ENCODE peak calls at places on chromosomes 11 and 22, in nine cellular contexts. F is lower lobe of right lung, L is testis, R is heart left ventricle, N is thyroid gland, X is neural progenitor cell, E is heart right ventricle, Y is A549, I is breast epithelium. A is an unnamed sample.

GRCh38 chr22:41341990-41342389 is 39.8 kb upstream of the TEF start:
- DNase-seq in F (no peak), L (no peak), R (no peak), N (no peak), X (no peak), E (no peak), Y (no peak), I (no peak), A (no peak)

GRCh38 chr11:43936081-43936480 is 6.4 kb upstream of the C11orf96 start:
- DNase-seq in F (no peak), L (no peak), R (no peak), N (no peak), X (no peak), E (no peak), Y (no peak), I (no peak), A (no peak)

GRCh38 chr11:120019191-120019590 is 118.7 kb downstream of the TRIM29 start:
- DNase-seq in F (no peak), L (no peak), R (no peak), N (no peak), X (no peak), E (no peak), Y (no peak), I (no peak), A (no peak)

GRCh38 chr11:43925932-43926505 is 16.4 kb upstream of the C11orf96 start:
- DNase-seq in F (no peak), L (no peak), R (no peak), N (no peak), X (no peak), E (no peak), Y (no peak), I (no peak), A (no peak)

GRCh38 chr22:30864441-30865420 is 103.8 kb downstream of the MORC2 start:
- DNase-seq in F (no peak), L (no peak), R (no peak), N (no peak), X (no peak), E (no peak), Y (no peak), I (no peak), A (no peak)

GRCh38 chr22:27378343-27378800 is 423.2 kb downstream of the MN1 start:
- DNase-seq in F (no peak), L (no peak), R (no peak), N (peak; percentile 27), X (peak; percentile 17), E (no peak), Y (no peak), I (no peak), A (no peak)

GRCh38 chr22:25760294-25760693 is 18.3 kb downstream of the MYO18B start:
- DNase-seq in F (no peak), L (no peak), R (no peak), N (no peak), X (no peak), E (no peak), Y (no peak), I (no peak), A (no peak)

GRCh38 chr22:26648011-26648497 is 9.3 kb upstream of the MIAT start:
- DNase-seq in F (no peak), L (no peak), R (no peak), N (no peak), X (peak; percentile 94), E (no peak), Y (no peak), I (no peak), A (no peak)

GRCh38 chr11:24163146-24163545 is 333.7 kb upstream of the LUZP2 start:
- DNase-seq in F (no peak), L (no peak), R (no peak), N (no peak), X (no peak), E (no peak), Y (no peak), I (no peak), A (no peak)

GRCh38 chr22:19359554-19360299 is 68.2 kb upstream of the CLTCL1 start:
- DNase-seq in F (no peak), L (no peak), R (no peak), N (peak; percentile 52), X (no peak), E (no peak), Y (no peak), I (no peak), A (no peak)

GRCh38 chr11:75800728-75801361 is 14.2 kb upstream of the UVRAG start:
- DNase-seq in F (no peak), L (no peak), R (no peak), N (no peak), X (no peak), E (no peak), Y (no peak), I (peak; percentile 59), A (no peak)

GRCh38 chr11:88827018-88827676 is 238.6 kb downstream of the GRM5 start:
- DNase-seq in F (no peak), L (no peak), R (no peak), N (no peak), X (no peak), E (no peak), Y (peak; percentile 7), I (no peak), A (no peak)

GRCh38 chr22:50341977-50342650 is 1.0 kb upstream of the PPP6R2 start:
- DNase-seq in F (peak; percentile 92), L (peak; percentile 94), R (peak; percentile 89), N (peak; percentile 93), X (peak; percentile 96), E (peak; percentile 89), Y (peak; percentile 83), I (peak; percentile 81), A (peak; percentile 94)

DNA sequence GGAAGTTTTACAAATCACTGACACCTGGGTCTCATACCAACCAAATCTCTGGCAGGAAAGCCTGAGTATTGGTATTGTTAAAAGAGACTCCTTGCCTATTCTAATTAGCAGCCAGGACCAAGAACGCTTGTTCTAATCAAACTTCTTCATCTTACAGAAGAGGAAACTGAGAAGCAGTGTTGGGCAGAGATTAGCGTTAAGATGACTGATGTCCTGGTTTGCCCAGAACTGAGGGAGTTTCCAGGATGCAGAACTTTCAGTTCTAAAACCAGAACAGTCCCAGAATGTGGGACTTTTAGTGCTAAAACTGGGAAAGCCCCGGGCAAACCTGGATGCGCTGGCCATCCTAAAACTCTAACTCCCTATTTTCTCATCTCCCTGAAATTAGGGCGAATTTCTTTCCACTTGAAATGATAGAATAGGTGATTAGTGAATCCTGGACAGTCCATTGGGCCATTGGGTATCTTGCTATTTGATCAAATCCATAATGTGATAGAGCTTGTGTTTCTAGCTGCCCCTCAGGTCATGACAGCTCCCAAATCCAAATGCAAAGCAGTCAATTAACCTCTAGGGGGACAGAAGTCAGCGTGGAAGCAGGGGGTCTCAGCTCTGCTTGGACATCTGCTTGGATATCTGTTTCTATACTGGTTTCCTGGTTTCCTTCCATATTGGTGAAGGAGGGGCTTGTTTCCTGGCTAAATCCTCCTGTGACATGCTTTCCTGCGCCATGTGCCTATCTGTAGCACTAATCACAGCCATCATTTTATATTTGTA is 16.0 kb upstream of the TMPRSS13 start:
- DNase-seq in F (no peak), L (no peak), R (no peak), N (no peak), X (peak; percentile 53), E (no peak), Y (no peak), I (no peak), A (no peak)
- TF ChIP-seq CTCF in F (no peak), L (peak; percentile 1), R (no peak), N (no peak), X (peak; percentile 49), E (no peak), Y (no peak), I (no peak), A (no peak)

DNA sequence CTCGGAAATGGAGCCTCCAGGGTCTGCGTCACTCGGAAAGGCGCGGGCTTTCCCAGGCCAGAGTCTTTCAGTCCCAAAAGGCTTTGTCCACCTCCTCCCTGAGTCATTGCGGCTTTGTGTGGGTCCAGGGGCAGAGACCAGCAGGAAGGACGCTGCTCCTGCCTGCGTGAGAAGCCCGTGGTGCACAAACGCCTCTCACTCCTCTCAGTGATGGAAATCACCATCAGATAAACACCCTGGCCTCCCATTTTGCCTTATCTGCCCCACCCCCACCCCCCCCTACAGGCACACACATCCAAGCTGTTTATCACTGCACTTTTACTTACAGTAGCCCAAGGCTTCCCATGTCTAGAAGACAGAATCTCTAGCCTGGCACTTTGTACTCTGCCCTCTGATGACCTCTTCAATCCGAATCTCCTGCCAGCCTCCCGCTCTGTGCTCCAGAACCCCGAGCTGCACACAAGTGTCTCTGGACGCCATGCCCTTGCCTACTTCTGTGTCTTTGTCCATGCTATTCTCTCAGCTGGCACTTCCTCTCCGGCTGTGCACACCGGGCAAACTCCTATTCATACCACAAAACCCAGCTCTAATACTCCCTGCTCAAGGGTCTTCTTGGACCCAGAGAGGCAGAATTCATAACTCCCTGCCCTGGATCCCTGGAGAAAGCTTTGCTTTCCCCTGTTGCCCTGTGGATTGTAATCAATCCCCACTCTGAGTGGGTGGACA is 954.6 kb downstream of the TBC1D22A start:
- DNase-seq in F (no peak), L (no peak), R (no peak), N (no peak), X (no peak), E (no peak), Y (no peak), I (no peak), A (no peak)
- H3K9me3 ChIP-seq in F (no peaks in the 10 kb centered on the region), L (no peaks in the 10 kb centered on the region), R (no peaks in the 10 kb centered on the region), N (no peaks in the 10 kb centered on the region), X (no peaks in the 10 kb centered on the region), E (no peaks in the 10 kb centered on the region), Y (no peaks in the 10 kb centered on the region), I (no peaks in the 10 kb centered on the region), A (no peaks in the 10 kb centered on the region)

GRCh38 chr11:96241351-96241841 is 101.6 kb downstream of the MAML2 start:
- DNase-seq in F (no peak), L (no peak), R (no peak), N (no peak), X (no peak), E (no peak), Y (peak; percentile 22), I (peak; percentile 45), A (no peak)
- TF ChIP-seq CTCF in F (no peak), L (no peak), R (no peak), N (no peak), X (peak; percentile 31), E (no peak), Y (no peak), I (no peak), A (no peak)

DNA sequence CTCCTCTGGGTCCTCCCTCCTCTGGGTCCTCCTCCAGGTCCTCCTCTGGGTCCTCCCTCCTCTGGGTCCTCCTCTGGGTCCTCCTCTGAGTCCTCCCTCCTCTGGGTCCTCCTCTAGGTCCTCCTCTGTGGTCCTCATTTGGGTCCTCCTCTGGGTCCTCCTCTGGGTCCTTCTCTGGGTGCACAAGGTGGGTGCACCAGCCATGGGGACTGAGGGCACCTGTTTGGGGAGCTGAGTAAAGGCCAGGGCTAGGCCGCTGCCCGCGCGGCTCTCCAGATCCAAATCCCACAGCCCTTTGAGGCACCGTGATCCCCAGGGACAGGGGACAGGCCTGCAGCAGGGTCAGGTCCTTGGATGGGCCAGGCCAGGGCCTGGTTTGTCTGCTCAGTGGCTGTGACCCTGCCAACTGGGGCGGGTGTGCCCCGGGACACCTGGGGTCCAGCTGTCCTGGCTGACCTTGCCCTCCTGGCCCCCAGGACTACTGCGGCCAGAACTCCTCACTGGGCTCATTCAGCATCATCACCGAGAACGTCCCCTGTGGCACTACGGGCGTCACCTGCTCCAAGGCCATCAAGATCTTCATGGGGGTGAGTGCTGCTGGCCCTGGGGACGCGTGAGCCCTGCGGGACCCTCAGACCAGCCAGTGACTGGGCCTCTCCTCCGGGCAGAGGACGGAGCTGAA is 12.7 kb downstream of the MUC2 start:
- DNase-seq in F (no peak), L (no peak), R (no peak), N (no peak), X (no peak), E (no peak), Y (no peak), I (no peak), A (peak; percentile 36)
- H3K9me3 ChIP-seq in F (no peaks in the 10 kb centered on the region), L (no peaks in the 10 kb centered on the region), R (no peaks in the 10 kb centered on the region), N (no peaks in the 10 kb centered on the region), X (no peaks in the 10 kb centered on the region), E (no peaks in the 10 kb centered on the region), Y (no peaks in the 10 kb centered on the region), I (no peaks in the 10 kb centered on the region), A (no peaks in the 10 kb centered on the region)

GRCh38 chr11:17554487-17554886 is 7.4 kb downstream of the OTOG start:
- DNase-seq in F (no peak), L (no peak), R (no peak), N (no peak), X (no peak), E (no peak), Y (no peak), I (no peak), A (no peak)
- TF ChIP-seq CTCF in F (no peak), L (no peak), R (no peak), N (no peak), X (no peak), E (no peak), Y (no peak), I (no peak), A (no peak)